ENCODE peak calls at places on chromosomes 12 and 14, in five cellular contexts. H is right atrium auricular region, Q is heart left ventricle, O is left ventricle myocardium inferior, R is SK-N-MC. A is an unnamed sample. For H3K9me3, the result is how much of the 10 kb centered on the place peaks cover.

GRCh38 chr14:55398679-55399078 is 13.0 kb downstream of the ATG14 start:
- DNase-seq in H (no peak), Q (peak), O (no peak), R (no peak), A (no peak)

GRCh38 chr14:54920052-54920451 is 17.4 kb upstream of the GCH1 start:
- DNase-seq in H (no peak), Q (no peak), O (no peak), R (no peak), A (no peak)

GRCh38 chr12:103468837-103469236 is 26.9 kb downstream of the C12orf42 start:
- DNase-seq in H (no peak), Q (no peak), O (no peak), R (no peak), A (peak)

GRCh38 chr12:109998241-109998903 is 858 bp upstream of the ANKRD13A start:
- DNase-seq in H (no peak), Q (no peak), O (no peak), R (no peak), A (no peak)

GRCh38 chr12:4112734-4113396 is 160.7 kb upstream of the CCND2 start:
- DNase-seq in H (peak), Q (no peak), O (no peak), R (no peak), A (no peak)

GRCh38 chr12:43551271-43551970 is 582 bp downstream of the ADAMTS20 start:
- DNase-seq in H (no peak), Q (no peak), O (no peak), R (no peak), A (peak)

GRCh38 chr12:6899837-6900519 is 4.6 kb upstream of the LRRC23 start:
- DNase-seq in H (peak), Q (peak), O (peak), R (no peak), A (no peak)

GRCh38 chr12:51450816-51451215 is 26.2 kb downstream of the SLC4A8 start:
- DNase-seq in H (no peak), Q (no peak), O (no peak), R (no peak), A (peak)

GRCh38 chr12:130474599-130474998 is 136.9 kb downstream of the PIWIL1 start:
- DNase-seq in H (no peak), Q (no peak), O (no peak), R (no peak), A (no peak)

GRCh38 chr12:81229718-81230117 is 151.8 kb downstream of the ACSS3 start:
- DNase-seq in H (no peak), Q (no peak), O (no peak), R (no peak), A (no peak)

GRCh38 chr14:88750413-88750812 is 42.3 kb downstream of the EML5 start:
- DNase-seq in H (no peak), Q (no peak), O (no peak), R (no peak), A (no peak)

GRCh38 chr14:60188115-60188514 is 22.9 kb upstream of the DHRS7 start:
- DNase-seq in H (no peak), Q (no peak), O (no peak), R (no peak), A (no peak)

GRCh38 chr12:111192657-111193056 is 176.2 kb downstream of the PHETA1 start:
- DNase-seq in H (no peak), Q (no peak), O (no peak), R (no peak), A (no peak)

GRCh38 chr12:91339106-91339505 is 156.5 kb upstream of the DCN start:
- DNase-seq in H (no peak), Q (no peak), O (no peak), R (no peak), A (no peak)

GRCh38 chr12:59182191-59182590 is 261.9 kb upstream of the LRIG3 start:
- DNase-seq in H (no peak), Q (no peak), O (no peak), R (no peak), A (no peak)

GRCh38 chr12:12689672-12690287 is 6.2 kb downstream of the GPR19 start:
- DNase-seq in H (no peak), Q (no peak), O (no peak), R (no peak), A (no peak)

GRCh38 chr14:34040765-34041164 is 89.9 kb upstream of the EGLN3 start:
- DNase-seq in H (no peak), Q (no peak), O (no peak), R (no peak), A (no peak)

GRCh38 chr12:30754750-30755394 is at the start of gene CAPRIN2:
- DNase-seq in H (peak), Q (peak), O (peak), R (no peak), A (peak)

GRCh38 chr14:74852922-74853530 is 22.9 kb downstream of the PROX2 start:
- DNase-seq in H (no peak), Q (no peak), O (no peak), R (peak), A (no peak)

GRCh38 chr14:74686324-74686723 is 26.6 kb downstream of the AREL1 start:
- DNase-seq in H (no peak), Q (no peak), O (no peak), R (no peak), A (no peak)

GRCh38 chr12:32437095-32437515 is 37.7 kb downstream of the FGD4 start:
- DNase-seq in H (no peak), Q (no peak), O (no peak), R (no peak), A (no peak)

GRCh38 chr12:62933871-62934798 is 815 bp downstream of the PPM1H start:
- DNase-seq in H (peak), Q (peak), O (peak), R (no peak), A (peak)

GRCh38 chr12:19183121-19183838 is 53.7 kb downstream of the PLEKHA5 start:
- DNase-seq in H (no peak), Q (no peak), O (no peak), R (no peak), A (no peak)

GRCh38 chr14:77482422-77482821 is 16.2 kb downstream of the ISM2 start:
- DNase-seq in H (no peak), Q (no peak), O (no peak), R (no peak), A (no peak)

GRCh38 chr12:121610239-121611149 is 15.8 kb upstream of the ORAI1 start:
- DNase-seq in H (no peak), Q (no peak), O (no peak), R (no peak), A (peak)

GRCh38 chr14:74179775-74180354 is 59.4 kb upstream of the VSX2 start:
- DNase-seq in H (no peak), Q (no peak), O (no peak), R (no peak), A (no peak)

GRCh38 chr14:89254201-89254919 is 162.7 kb downstream of the FOXN3 start:
- DNase-seq in H (no peak), Q (no peak), O (no peak), R (no peak), A (no peak)

GRCh38 chr14:37583358-37584210 is 11.5 kb downstream of the FOXA1 start:
- DNase-seq in H (no peak), Q (no peak), O (no peak), R (no peak), A (peak)

GRCh38 chr12:80441921-80442320 is 2.1 kb upstream of the PTPRQ start:
- DNase-seq in H (no peak), Q (no peak), O (no peak), R (no peak), A (no peak)

GRCh38 chr12:30823140-30823669 is 68.5 kb upstream of the CAPRIN2 start:
- DNase-seq in H (peak), Q (peak), O (peak), R (no peak), A (peak)

GRCh38 chr14:103422981-103423600 is 37.9 kb downstream of the MARK3 start:
- DNase-seq in H (no peak), Q (no peak), O (no peak), R (no peak), A (no peak)

GRCh38 chr14:44961151-44961729 is 507 bp downstream of the KLHL28 start:
- DNase-seq in H (peak), Q (peak), O (peak), R (no peak), A (peak)

GRCh38 chr12:81170072-81170471 is 92.2 kb downstream of the ACSS3 start:
- DNase-seq in H (no peak), Q (no peak), O (no peak), R (no peak), A (no peak)

DNA sequence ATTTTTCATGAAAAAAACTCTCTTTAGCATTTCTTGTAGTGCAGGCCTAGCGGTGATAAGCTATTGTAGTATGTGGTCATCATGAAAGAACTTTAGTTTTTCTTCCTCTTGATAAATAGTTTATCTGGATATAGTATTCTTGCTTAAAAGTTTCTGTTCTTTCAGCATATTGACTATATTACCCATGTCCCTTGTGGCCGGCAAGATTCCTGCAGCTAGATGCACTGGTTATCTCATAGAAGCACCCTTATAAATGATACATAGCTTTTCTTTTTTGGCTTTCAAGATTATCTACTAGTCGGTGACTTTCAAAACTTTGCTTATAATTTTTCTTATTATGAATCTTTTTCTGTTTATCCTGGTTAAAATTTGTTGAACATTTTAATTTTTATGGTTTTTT is 234.8 kb downstream of the ALG10 start:
- DNase-seq in H (no peak), Q (no peak), O (no peak), R (no peak), A (no peak)
- H3K9me3 ChIP-seq in H (under half), Q (under half), O (under half), R (under half), A (half or more)

DNA sequence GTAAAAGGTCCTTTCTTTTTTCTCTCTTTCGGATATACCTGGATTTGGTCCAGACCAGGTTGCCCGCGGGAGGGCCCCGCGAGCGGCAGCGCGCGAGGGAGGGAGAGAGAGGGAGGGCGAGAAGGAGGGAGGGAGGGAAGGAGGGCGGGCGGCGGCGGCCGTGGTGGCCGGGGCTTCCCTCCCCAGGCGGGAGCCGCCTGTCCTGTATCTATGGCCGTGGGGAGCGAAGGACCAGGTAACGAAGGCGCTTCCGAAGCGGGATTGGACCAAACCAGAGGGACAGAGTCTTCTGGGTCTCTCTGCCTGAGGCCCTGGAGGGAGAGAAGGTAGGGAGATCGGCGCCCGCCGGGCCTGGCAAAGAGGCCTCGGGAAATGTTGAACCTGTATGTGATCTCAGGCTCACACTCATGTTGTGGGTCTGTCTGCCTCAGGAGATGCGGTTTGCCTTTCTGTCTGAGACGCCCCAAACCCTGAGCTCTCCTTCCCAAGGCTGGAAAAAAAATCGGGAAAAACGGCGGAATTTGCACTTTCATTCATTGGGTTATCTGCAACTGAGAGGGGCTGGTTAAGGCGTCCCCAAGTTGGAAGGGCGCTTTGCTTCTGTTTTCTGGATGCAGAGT is 5.2 kb upstream of the HOXC9 start:
- DNase-seq in H (no peak), Q (no peak), O (no peak), R (no peak), A (peak)
- H3K4me3 ChIP-seq in H (peak), Q (peak), O (peak), R (peak), A (no peak)

GRCh38 chr12:46369095-46369473 is 3.5 kb downstream of the SLC38A2 start:
- DNase-seq in H (no peak), Q (no peak), O (no peak), R (no peak), A (no peak)

GRCh38 chr12:46369474-46370379 is 2.8 kb downstream of the SLC38A2 start:
- DNase-seq in H (no peak), Q (no peak), O (no peak), R (no peak), A (no peak)

GRCh38 chr12:46371718-46372130 is 849 bp downstream of the SLC38A2 start:
- DNase-seq in H (peak), Q (peak), O (peak), R (no peak), A (no peak)

GRCh38 chr12:46370792-46371717 is 1.5 kb downstream of the SLC38A2 start:
- DNase-seq in H (peak), Q (peak), O (peak), R (no peak), A (peak)

GRCh38 chr12:46370380-46370734 is 2.2 kb downstream of the SLC38A2 start:
- DNase-seq in H (no peak), Q (no peak), O (no peak), R (no peak), A (no peak)
- H3K27ac ChIP-seq in H (peak), Q (peak), O (peak), R (peak), A (no peak)

GRCh38 chr14:52267501-52268190 is at the start of gene PTGDR:
- DNase-seq in H (no peak), Q (peak), O (peak), R (no peak), A (peak)

GRCh38 chr14:52266782-52267181 is 716 bp upstream of the PTGDR start:
- DNase-seq in H (no peak), Q (no peak), O (no peak), R (no peak), A (no peak)

GRCh38 chr14:52263190-52263589 is 4.3 kb upstream of the PTGDR start:
- DNase-seq in H (no peak), Q (no peak), O (no peak), R (no peak), A (no peak)

GRCh38 chr14:52266179-52266578 is 1.3 kb upstream of the PTGDR start:
- DNase-seq in H (peak), Q (peak), O (no peak), R (no peak), A (no peak)

DNA sequence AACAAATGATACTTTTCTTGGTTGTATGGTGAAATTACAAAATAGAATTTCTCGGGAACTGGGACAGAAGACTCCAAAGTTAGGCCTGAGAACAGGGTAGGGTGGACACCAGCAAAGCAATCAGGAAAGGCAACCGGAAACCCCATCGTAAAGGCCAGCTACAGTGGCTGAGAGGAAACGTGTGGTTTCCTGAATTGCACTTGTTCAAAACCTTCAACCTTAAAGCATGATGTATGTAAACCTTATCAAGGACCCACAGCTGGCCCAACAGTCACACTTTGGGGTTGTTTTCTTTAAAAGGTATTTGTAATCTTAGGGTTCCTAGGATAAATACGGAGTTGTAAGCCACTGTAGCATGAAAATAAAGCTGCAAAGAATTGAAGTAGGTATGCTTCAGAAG is 2.2 kb upstream of the PTGDR start:
- DNase-seq in H (no peak), Q (no peak), O (no peak), R (no peak), A (no peak)
- H3K9me3 ChIP-seq in H (under half), Q (under half), O (under half), R (under half), A (under half)

GRCh38 chr12:11651785-11652184 is 2.3 kb downstream of the ETV6 start:
- DNase-seq in H (no peak), Q (no peak), O (no peak), R (no peak), A (peak)
- H3K4me3 ChIP-seq in H (peak), Q (peak), O (peak), R (no peak), A (peak)

GRCh38 chr14:100294213-100294962 is 11.9 kb downstream of the SLC25A29 start:
- DNase-seq in H (peak), Q (no peak), O (peak), R (no peak), A (peak)

GRCh38 chr14:100295376-100296105 is 10.7 kb downstream of the SLC25A29 start:
- DNase-seq in H (no peak), Q (no peak), O (no peak), R (no peak), A (no peak)

GRCh38 chr14:100293497-100294212 is 12.6 kb downstream of the SLC25A29 start:
- DNase-seq in H (no peak), Q (no peak), O (no peak), R (no peak), A (peak)

GRCh38 chr14:100296106-100296651 is 10.1 kb downstream of the SLC25A29 start:
- DNase-seq in H (no peak), Q (no peak), O (no peak), R (no peak), A (no peak)

GRCh38 chr14:100294963-100295330 is 11.3 kb downstream of the SLC25A29 start:
- DNase-seq in H (no peak), Q (no peak), O (no peak), R (no peak), A (peak)
- H3K27ac ChIP-seq in H (peak), Q (no peak), O (peak), R (no peak), A (no peak)

GRCh38 chr12:34298971-34299801 is 276.9 kb downstream of the ALG10 start:
- DNase-seq in H (no peak), Q (no peak), O (no peak), R (no peak), A (no peak)

GRCh38 chr12:34296143-34297041 is 274.1 kb downstream of the ALG10 start:
- DNase-seq in H (no peak), Q (no peak), O (peak), R (no peak), A (no peak)

GRCh38 chr12:34298176-34298970 is 276.1 kb downstream of the ALG10 start:
- DNase-seq in H (no peak), Q (no peak), O (no peak), R (no peak), A (no peak)

GRCh38 chr12:34297126-34297789 is 275.0 kb downstream of the ALG10 start:
- DNase-seq in H (no peak), Q (no peak), O (no peak), R (no peak), A (no peak)

GRCh38 chr12:34297790-34298164 is 275.5 kb downstream of the ALG10 start:
- DNase-seq in H (no peak), Q (no peak), O (no peak), R (no peak), A (no peak)
- H3K9me3 ChIP-seq in H (under half), Q (under half), O (under half), R (under half), A (half or more)

GRCh38 chr14:71753126-71753830 is 179.0 kb upstream of the RGS6 start:
- DNase-seq in H (peak), Q (peak), O (peak), R (peak), A (peak)
- H3K4me3 ChIP-seq in H (no peak), Q (no peak), O (no peak), R (peak), A (no peak)